ENCODE peak calls at places on chromosome 5, in four cellular contexts. P is esophagus muscularis mucosa, T is tibial nerve, O is transverse colon. M is an unnamed sample.
A peak's percentile ranks its signal among the peaks of the same experiment; 100 is the strongest.

GRCh38 chr5:17123010-17123409 is 94.4 kb upstream of the BASP1 start:
- DNase-seq in P (no peak), T (no peak), O (no peak), M (peak; percentile 44)

GRCh38 chr5:142235050-142235797 is 89.6 kb downstream of the SPRY4 start:
- DNase-seq in P (no peak), T (no peak), O (no peak), M (no peak)

GRCh38 chr5:137589185-137589584 is 90.1 kb upstream of the SPOCK1 start:
- DNase-seq in P (no peak), T (no peak), O (no peak), M (no peak)

GRCh38 chr5:52893105-52893504 is 96.0 kb upstream of the ITGA2 start:
- DNase-seq in P (no peak), T (no peak), O (no peak), M (no peak)

GRCh38 chr5:145811834-145812625 is 23.1 kb downstream of the PRELID2 start:
- DNase-seq in P (peak; percentile 29), T (peak; percentile 24), O (no peak), M (no peak)

GRCh38 chr5:115847290-115847689 is 5.6 kb downstream of the AP3S1 start:
- DNase-seq in P (no peak), T (no peak), O (no peak), M (no peak)

GRCh38 chr5:86546050-86546449 is 71.7 kb upstream of the COX7C start:
- DNase-seq in P (no peak), T (no peak), O (no peak), M (no peak)

GRCh38 chr5:159330131-159330530 is at the start of gene IL12B:
- DNase-seq in P (no peak), T (no peak), O (no peak), M (no peak)

GRCh38 chr5:117645400-117645799 is 1070.8 kb upstream of the SEMA6A start:
- DNase-seq in P (no peak), T (no peak), O (no peak), M (no peak)

GRCh38 chr5:38456657-38457056 is 99.8 kb downstream of the LIFR start:
- DNase-seq in P (no peak), T (no peak), O (no peak), M (no peak)

GRCh38 chr5:35821513-35821912 is 35.2 kb upstream of the IL7R start:
- DNase-seq in P (no peak), T (no peak), O (no peak), M (no peak)

GRCh38 chr5:177232358-177232757 is 71.2 kb downstream of the RAB24 start:
- DNase-seq in P (no peak), T (no peak), O (no peak), M (no peak)

GRCh38 chr5:62461561-62461960 is 49.0 kb downstream of the IPO11 start:
- DNase-seq in P (no peak), T (no peak), O (no peak), M (no peak)

GRCh38 chr5:84433461-84433860 is 48.8 kb upstream of the EDIL3 start:
- DNase-seq in P (no peak), T (no peak), O (no peak), M (no peak)

GRCh38 chr5:98909363-98909762 is 19.4 kb downstream of the CHD1 start:
- DNase-seq in P (no peak), T (no peak), O (no peak), M (no peak)

GRCh38 chr5:179181988-179182387 is 121.8 kb downstream of the ZNF354C start:
- DNase-seq in P (no peak), T (no peak), O (no peak), M (no peak)

GRCh38 chr5:113205807-113206206 is 229.0 kb downstream of the TSSK1B start:
- DNase-seq in P (no peak), T (no peak), O (no peak), M (no peak)

GRCh38 chr5:68258531-68258930 is 43.0 kb downstream of the PIK3R1 start:
- DNase-seq in P (no peak), T (no peak), O (no peak), M (no peak)

DNA sequence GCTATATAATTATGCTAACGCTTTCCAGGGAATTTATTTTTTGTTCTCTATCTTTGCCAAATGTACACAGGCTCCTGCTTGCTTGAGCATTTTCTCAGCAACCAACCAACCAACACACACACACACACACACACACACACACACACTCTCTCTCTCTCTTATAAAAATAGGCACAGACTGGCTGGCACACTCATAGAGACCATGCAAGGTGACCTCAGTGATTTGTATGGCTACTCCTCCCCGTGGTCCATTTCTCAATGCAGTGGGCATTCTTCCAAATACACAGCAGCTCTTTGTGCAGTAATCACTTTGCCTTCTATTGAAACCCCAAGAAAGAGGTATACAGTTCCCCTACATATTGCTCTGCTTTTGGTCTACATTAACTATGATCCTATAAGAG is 416.0 kb downstream of the MAN2A1 start:
- DNase-seq in P (no peak), T (no peak), O (no peak), M (peak; percentile 28)
- TF ChIP-seq EP300 in P (no peak), T (no peak), O (no peak), M (no peak)

GRCh38 chr5:102778478-102778877 is 23.4 kb downstream of the PAM start:
- DNase-seq in P (no peak), T (no peak), O (no peak), M (no peak)
- TF ChIP-seq EP300 in P (no peak), T (no peak), O (no peak), M (no peak)

DNA sequence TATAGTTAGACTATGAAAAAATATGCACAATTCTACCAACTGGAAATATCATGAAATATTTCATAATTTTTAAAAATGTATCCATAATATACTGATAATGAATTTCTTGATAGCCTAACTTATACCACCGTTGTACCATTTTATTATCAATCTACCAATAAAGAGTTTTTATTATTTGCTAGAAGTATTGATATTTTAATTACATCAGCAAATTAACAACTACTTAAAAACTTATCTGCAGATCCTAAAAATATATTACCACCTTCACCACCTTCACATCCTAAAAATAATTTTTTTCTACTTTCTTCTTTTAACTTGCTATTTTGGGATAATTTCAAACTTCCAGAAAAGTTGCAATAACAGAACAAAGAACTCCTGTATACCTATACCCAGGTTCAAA is 21.4 kb downstream of the ATPSCKMT start:
- DNase-seq in P (no peak), T (no peak), O (no peak), M (no peak)
- TF ChIP-seq EP300 in P (no peak), T (no peak), O (no peak), M (no peak)

DNA sequence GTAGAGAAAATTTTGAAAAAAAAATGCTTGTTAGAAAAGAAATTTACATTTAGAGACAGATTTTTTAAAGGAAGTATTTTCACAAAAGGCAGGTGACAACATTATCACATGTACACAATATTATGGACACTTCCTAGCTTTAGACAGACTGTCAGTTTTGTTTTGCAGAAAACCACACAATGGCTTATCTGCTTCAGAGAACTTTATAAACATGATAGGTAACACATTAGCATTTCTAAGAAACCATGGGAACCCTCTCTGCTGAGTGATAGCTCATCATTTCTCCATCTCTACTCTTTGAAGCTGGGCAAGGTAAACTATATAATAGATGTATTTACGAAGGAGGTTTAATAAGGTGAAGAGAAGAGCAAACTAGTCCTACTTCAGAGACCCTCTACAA is 25.6 kb downstream of the POU5F2 start:
- DNase-seq in P (no peak), T (no peak), O (no peak), M (no peak)
- TF ChIP-seq EP300 in P (no peak), T (no peak), O (no peak), M (no peak)

GRCh38 chr5:131745594-131746175 is 51.1 kb downstream of the FNIP1 start:
- DNase-seq in P (no peak), T (no peak), O (no peak), M (no peak)
- TF ChIP-seq EP300 in P (no peak), T (no peak), O (no peak), M (no peak)

GRCh38 chr5:169933624-169934023 is 46.7 kb downstream of the INSYN2B start:
- DNase-seq in P (no peak), T (no peak), O (no peak), M (no peak)

GRCh38 chr5:169938439-169938838 is 41.9 kb downstream of the INSYN2B start:
- DNase-seq in P (no peak), T (no peak), O (no peak), M (no peak)

GRCh38 chr5:169934990-169935389 is 45.3 kb downstream of the INSYN2B start:
- DNase-seq in P (no peak), T (no peak), O (no peak), M (no peak)

GRCh38 chr5:169933127-169933526 is 47.2 kb downstream of the INSYN2B start:
- DNase-seq in P (no peak), T (no peak), O (no peak), M (no peak)
- TF ChIP-seq EP300 in P (no peak), T (no peak), O (no peak), M (no peak)

M was measured in stomach.